ENCODE peak calls at places on chromosomes 7 and 10, in six cellular contexts. One of them, this sample, is unnamed.

GRCh38 chr10:5512881-5513698 is 11.7 kb upstream of the CALML3 start:
- DNase-seq in trophoblast cell: no peak
- DNase-seq in H1: no peak
- DNase-seq in IMR-90: no peak
- DNase-seq in neuronal stem cell: no peak
- DNase-seq in mesenchymal stem cell: no peak
- DNase-seq in this sample: no peak

GRCh38 chr10:76033457-76034196 is 602.2 kb downstream of the LRMDA start:
- DNase-seq in neuronal stem cell: no peak
- DNase-seq in trophoblast cell: no peak
- DNase-seq in H1: no peak
- DNase-seq in mesenchymal stem cell: no peak
- DNase-seq in IMR-90: peak
- DNase-seq in this sample: peak

GRCh38 chr10:5071411-5072198 is 22.6 kb upstream of the AKR1C3 start:
- DNase-seq in neuronal stem cell: peak
- DNase-seq in mesenchymal stem cell: peak
- DNase-seq in IMR-90: peak
- DNase-seq in trophoblast cell: peak
- DNase-seq in H1: no peak
- DNase-seq in this sample: peak

GRCh38 chr10:32938554-32939061 is 19.4 kb downstream of the ITGB1 start:
- DNase-seq in neuronal stem cell: no peak
- DNase-seq in mesenchymal stem cell: peak
- DNase-seq in trophoblast cell: peak
- DNase-seq in IMR-90: no peak
- DNase-seq in H1: no peak
- DNase-seq in this sample: peak

GRCh38 chr7:77985974-77986339 is 187.4 kb downstream of the PHTF2 start:
- DNase-seq in neuronal stem cell: no peak
- DNase-seq in IMR-90: no peak
- DNase-seq in mesenchymal stem cell: no peak
- DNase-seq in trophoblast cell: no peak
- DNase-seq in H1: no peak
- DNase-seq in this sample: no peak

GRCh38 chr7:158957507-158957900 is 101.1 kb downstream of the DYNC2I1 start:
- DNase-seq in neuronal stem cell: no peak
- DNase-seq in mesenchymal stem cell: no peak
- DNase-seq in trophoblast cell: no peak
- DNase-seq in H1: no peak
- DNase-seq in IMR-90: no peak
- DNase-seq in this sample: no peak

GRCh38 chr7:120743128-120743527 is 114.8 kb downstream of the TSPAN12 start:
- DNase-seq in neuronal stem cell: no peak
- DNase-seq in IMR-90: no peak
- DNase-seq in H1: no peak
- DNase-seq in mesenchymal stem cell: no peak
- DNase-seq in trophoblast cell: no peak
- DNase-seq in this sample: no peak

GRCh38 chr10:64080071-64080470 is 558.9 kb downstream of the REEP3 start:
- DNase-seq in neuronal stem cell: no peak
- DNase-seq in trophoblast cell: no peak
- DNase-seq in H1: no peak
- DNase-seq in mesenchymal stem cell: no peak
- DNase-seq in IMR-90: no peak
- DNase-seq in this sample: no peak

GRCh38 chr7:135527025-135527424 is 17.1 kb upstream of the CNOT4 start:
- DNase-seq in trophoblast cell: no peak
- DNase-seq in neuronal stem cell: no peak
- DNase-seq in IMR-90: no peak
- DNase-seq in H1: no peak
- DNase-seq in mesenchymal stem cell: no peak
- DNase-seq in this sample: no peak

GRCh38 chr10:5292196-5292735 is 72.5 kb upstream of the UCN3 start:
- DNase-seq in IMR-90: no peak
- DNase-seq in trophoblast cell: no peak
- DNase-seq in H1: no peak
- DNase-seq in mesenchymal stem cell: no peak
- DNase-seq in neuronal stem cell: no peak
- DNase-seq in this sample: no peak

GRCh38 chr7:155710035-155710434 is 65.6 kb downstream of the RBM33 start:
- DNase-seq in trophoblast cell: no peak
- DNase-seq in mesenchymal stem cell: no peak
- DNase-seq in IMR-90: no peak
- DNase-seq in neuronal stem cell: no peak
- DNase-seq in H1: no peak
- DNase-seq in this sample: no peak

GRCh38 chr7:30090111-30090510 is 44.7 kb upstream of the MTURN start:
- DNase-seq in neuronal stem cell: no peak
- DNase-seq in trophoblast cell: no peak
- DNase-seq in mesenchymal stem cell: no peak
- DNase-seq in H1: no peak
- DNase-seq in IMR-90: no peak
- DNase-seq in this sample: no peak

GRCh38 chr10:78886129-78886528 is 182.6 kb upstream of the ZMIZ1 start:
- DNase-seq in H1: no peak
- DNase-seq in trophoblast cell: no peak
- DNase-seq in IMR-90: no peak
- DNase-seq in mesenchymal stem cell: no peak
- DNase-seq in neuronal stem cell: no peak
- DNase-seq in this sample: no peak

GRCh38 chr10:117865945-117866344 is 180.8 kb downstream of the RAB11FIP2 start:
- DNase-seq in IMR-90: no peak
- DNase-seq in neuronal stem cell: no peak
- DNase-seq in mesenchymal stem cell: no peak
- DNase-seq in trophoblast cell: no peak
- DNase-seq in H1: no peak
- DNase-seq in this sample: no peak

GRCh38 chr7:13852281-13852968 is 137.0 kb downstream of the ETV1 start:
- DNase-seq in H1: no peak
- DNase-seq in IMR-90: no peak
- DNase-seq in mesenchymal stem cell: peak
- DNase-seq in neuronal stem cell: no peak
- DNase-seq in trophoblast cell: no peak
- DNase-seq in this sample: no peak

DNA sequence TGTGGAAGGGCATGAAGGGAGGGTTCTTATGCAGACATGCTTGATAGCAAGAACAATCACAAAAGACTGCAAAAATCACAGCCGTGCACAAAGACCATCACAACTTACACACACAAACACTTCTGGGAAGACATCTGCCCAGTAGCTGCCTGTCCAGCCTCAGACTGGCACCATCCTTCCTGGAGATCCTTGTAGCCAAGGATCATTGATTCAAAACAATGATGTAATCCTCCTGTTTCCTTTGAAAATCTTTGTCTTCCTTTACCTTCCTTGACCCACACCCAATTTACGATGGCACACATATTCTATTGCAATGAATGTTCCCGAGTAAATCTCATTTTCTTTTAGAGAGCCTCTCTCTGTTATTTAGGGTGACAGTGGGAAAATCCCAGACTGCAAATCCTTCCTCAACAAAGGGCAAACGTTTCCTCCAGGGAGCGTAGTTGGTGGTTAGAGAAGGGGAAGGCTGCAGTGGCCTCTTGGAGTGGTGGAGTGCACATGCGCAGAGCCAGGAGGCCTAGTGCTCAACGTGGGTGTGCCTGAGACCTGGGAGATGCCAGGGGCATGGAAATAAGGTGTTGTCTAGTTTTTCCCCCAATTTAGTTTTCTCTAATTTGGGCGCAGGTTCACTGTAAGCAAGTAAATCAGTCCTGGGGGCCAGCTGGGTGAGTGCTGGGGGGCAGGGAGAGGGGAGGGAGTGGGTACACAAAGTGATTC is 3.1 kb upstream of the INPP5A start:
- DNase-seq in trophoblast cell: no peak
- DNase-seq in IMR-90: no peak
- DNase-seq in neuronal stem cell: no peak
- DNase-seq in H1: no peak
- DNase-seq in mesenchymal stem cell: no peak
- DNase-seq in this sample: no peak
- H3K23ac ChIP-seq in trophoblast cell: no peak
- H3K23ac ChIP-seq in IMR-90: peak
- H3K23ac ChIP-seq in neuronal stem cell: no peak
- H3K23ac ChIP-seq in H1: no peak
- H3K23ac ChIP-seq in mesenchymal stem cell: no peak
- H3K23ac ChIP-seq in this sample: peak

GRCh38 chr10:72261323-72262018 is 12.3 kb upstream of the DDIT4 start:
- DNase-seq in neuronal stem cell: no peak
- DNase-seq in IMR-90: no peak
- DNase-seq in trophoblast cell: peak
- DNase-seq in mesenchymal stem cell: no peak
- DNase-seq in H1: no peak
- DNase-seq in this sample: peak
- H3K4me3 ChIP-seq in neuronal stem cell: peak
- H3K4me3 ChIP-seq in IMR-90: peak
- H3K4me3 ChIP-seq in trophoblast cell: peak
- H3K4me3 ChIP-seq in mesenchymal stem cell: no peak
- H3K4me3 ChIP-seq in H1: peak
- H3K4me3 ChIP-seq in this sample: peak

GRCh38 chr7:23474098-23474828 is 4.0 kb upstream of the IGF2BP3 start:
- DNase-seq in mesenchymal stem cell: peak
- DNase-seq in IMR-90: peak
- DNase-seq in neuronal stem cell: peak
- DNase-seq in trophoblast cell: peak
- DNase-seq in H1: peak
- DNase-seq in this sample: peak
- H3K23ac ChIP-seq in mesenchymal stem cell: no peak
- H3K23ac ChIP-seq in IMR-90: peak
- H3K23ac ChIP-seq in neuronal stem cell: peak
- H3K23ac ChIP-seq in trophoblast cell: peak
- H3K23ac ChIP-seq in H1: peak
- H3K23ac ChIP-seq in this sample: peak

DNA sequence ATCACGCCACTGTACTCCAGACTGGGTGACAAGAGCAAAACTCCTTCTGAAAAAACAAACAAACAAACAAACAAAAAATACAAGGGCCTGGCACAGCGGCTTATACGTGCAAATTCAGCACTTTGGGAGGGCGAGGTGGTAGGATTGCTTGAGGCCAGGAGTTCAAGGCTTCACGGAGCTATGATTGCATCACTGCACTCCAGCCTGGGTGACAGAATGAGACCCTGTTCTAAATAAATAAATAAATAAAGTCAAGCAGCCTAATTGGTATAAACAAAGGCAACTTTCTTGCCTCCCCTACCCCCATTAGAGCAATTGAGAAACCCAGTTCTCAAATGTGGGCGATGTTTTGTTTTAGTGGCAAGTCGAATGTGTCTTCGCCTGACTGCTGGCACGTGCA is 26.3 kb upstream of the KPNA7 start:
- DNase-seq in IMR-90: no peak
- DNase-seq in mesenchymal stem cell: no peak
- DNase-seq in H1: no peak
- DNase-seq in trophoblast cell: no peak
- DNase-seq in neuronal stem cell: no peak
- DNase-seq in this sample: no peak
- H3K4me3 ChIP-seq in IMR-90: no peak
- H3K4me3 ChIP-seq in mesenchymal stem cell: no peak
- H3K4me3 ChIP-seq in H1: no peak
- H3K4me3 ChIP-seq in trophoblast cell: no peak
- H3K4me3 ChIP-seq in neuronal stem cell: no peak
- H3K4me3 ChIP-seq in this sample: no peak

GRCh38 chr7:45646207-45646821 is 72.1 kb downstream of the ADCY1 start:
- DNase-seq in IMR-90: no peak
- DNase-seq in mesenchymal stem cell: no peak
- DNase-seq in H1: peak
- DNase-seq in neuronal stem cell: no peak
- DNase-seq in trophoblast cell: no peak
- DNase-seq in this sample: no peak

GRCh38 chr7:45646996-45647411 is 72.8 kb downstream of the ADCY1 start:
- DNase-seq in IMR-90: peak
- DNase-seq in neuronal stem cell: no peak
- DNase-seq in H1: peak
- DNase-seq in trophoblast cell: no peak
- DNase-seq in mesenchymal stem cell: no peak
- DNase-seq in this sample: no peak

GRCh38 chr7:45643630-45644029 is 69.5 kb downstream of the ADCY1 start:
- DNase-seq in trophoblast cell: no peak
- DNase-seq in IMR-90: no peak
- DNase-seq in mesenchymal stem cell: no peak
- DNase-seq in H1: no peak
- DNase-seq in neuronal stem cell: no peak
- DNase-seq in this sample: no peak

GRCh38 chr7:45644237-45644636 is 70.1 kb downstream of the ADCY1 start:
- DNase-seq in mesenchymal stem cell: no peak
- DNase-seq in neuronal stem cell: no peak
- DNase-seq in trophoblast cell: no peak
- DNase-seq in H1: peak
- DNase-seq in IMR-90: no peak
- DNase-seq in this sample: no peak

DNA sequence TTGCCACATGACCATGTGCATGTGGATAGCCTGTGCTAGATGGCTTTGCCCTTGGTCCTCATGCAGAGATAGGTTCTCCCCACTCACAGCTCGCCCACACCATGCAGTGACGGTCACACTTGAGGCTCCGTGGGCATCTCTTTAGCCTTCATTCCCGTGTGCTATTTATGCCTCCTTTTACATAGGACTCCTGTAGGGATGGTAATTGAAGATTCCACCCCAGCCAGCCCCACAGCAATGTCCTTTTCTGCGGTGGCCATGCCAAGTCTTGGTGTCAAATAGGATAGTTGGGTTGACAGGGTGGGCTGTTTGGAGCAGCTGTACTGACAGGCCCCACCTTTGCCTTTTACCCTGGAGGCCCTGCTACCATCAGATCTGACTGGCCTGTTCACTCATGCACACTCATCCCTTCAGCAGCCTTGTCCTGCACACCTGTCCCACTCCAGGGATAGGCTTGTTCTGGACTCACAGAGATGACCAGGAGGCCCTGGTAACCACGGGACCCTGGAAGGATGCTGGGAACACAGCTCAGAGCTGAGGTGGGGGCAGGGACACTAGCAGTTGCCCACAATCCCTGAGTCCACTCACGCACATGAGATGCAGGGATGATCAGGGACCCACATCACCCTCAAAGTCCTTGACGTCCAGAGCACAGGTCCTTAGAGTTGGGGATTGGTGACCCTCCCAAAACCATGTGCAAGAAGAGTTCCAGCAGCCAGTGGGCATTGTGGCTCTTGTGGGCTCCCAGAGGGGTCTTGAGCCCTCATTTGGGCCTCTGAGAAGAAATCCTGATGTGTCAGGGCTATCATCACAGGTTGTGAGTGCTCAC is 71.2 kb downstream of the ADCY1 start:
- DNase-seq in neuronal stem cell: no peak
- DNase-seq in mesenchymal stem cell: no peak
- DNase-seq in trophoblast cell: no peak
- DNase-seq in H1: no peak
- DNase-seq in IMR-90: no peak
- DNase-seq in this sample: no peak
- H3K23ac ChIP-seq in neuronal stem cell: no peak
- H3K23ac ChIP-seq in mesenchymal stem cell: no peak
- H3K23ac ChIP-seq in trophoblast cell: no peak
- H3K23ac ChIP-seq in H1: no peak
- H3K23ac ChIP-seq in IMR-90: no peak
- H3K23ac ChIP-seq in this sample: no peak

GRCh38 chr7:45575501-45576248 is 1.5 kb downstream of the ADCY1 start:
- DNase-seq in trophoblast cell: no peak
- DNase-seq in neuronal stem cell: no peak
- DNase-seq in mesenchymal stem cell: no peak
- DNase-seq in IMR-90: no peak
- DNase-seq in H1: no peak
- DNase-seq in this sample: no peak
- H3K4me3 ChIP-seq in trophoblast cell: no peak
- H3K4me3 ChIP-seq in neuronal stem cell: peak
- H3K4me3 ChIP-seq in mesenchymal stem cell: no peak
- H3K4me3 ChIP-seq in IMR-90: no peak
- H3K4me3 ChIP-seq in H1: peak
- H3K4me3 ChIP-seq in this sample: no peak

GRCh38 chr10:98088186-98088971 is 46.1 kb upstream of the R3HCC1L start:
- DNase-seq in mesenchymal stem cell: no peak
- DNase-seq in IMR-90: no peak
- DNase-seq in neuronal stem cell: no peak
- DNase-seq in H1: no peak
- DNase-seq in trophoblast cell: no peak
- DNase-seq in this sample: no peak
- H3K23ac ChIP-seq in mesenchymal stem cell: no peak
- H3K23ac ChIP-seq in IMR-90: no peak
- H3K23ac ChIP-seq in neuronal stem cell: no peak
- H3K23ac ChIP-seq in H1: no peak
- H3K23ac ChIP-seq in trophoblast cell: no peak
- H3K23ac ChIP-seq in this sample: no peak